ENCODE peak calls at places on chromosomes 2 and 18, in nine cellular contexts. One of them, this sample, is unnamed.

GRCh38 chr2:27369471-27370025 is 590 bp downstream of the EIF2B4 start:
- DNase-seq in GM13977: no peak
- DNase-seq in psoas muscle: peak
- DNase-seq in IMR-90: peak
- DNase-seq in GM12865: no peak
- DNase-seq in fibroblast of the aortic adventitia: peak
- DNase-seq in foreskin fibroblast: peak
- DNase-seq in fibroblast of lung: peak
- DNase-seq in epithelial cell of esophagus: peak
- DNase-seq in this sample: no peak

GRCh38 chr2:214203744-214204289 is 207.0 kb upstream of the VWC2L start:
- DNase-seq in epithelial cell of esophagus: peak
- DNase-seq in IMR-90: peak
- DNase-seq in psoas muscle: no peak
- DNase-seq in GM13977: no peak
- DNase-seq in fibroblast of lung: no peak
- DNase-seq in fibroblast of the aortic adventitia: peak
- DNase-seq in foreskin fibroblast: peak
- DNase-seq in GM12865: peak
- DNase-seq in this sample: no peak

GRCh38 chr2:25098558-25099486 is 56.9 kb downstream of the EFR3B start:
- DNase-seq in fibroblast of the aortic adventitia: peak
- DNase-seq in psoas muscle: no peak
- DNase-seq in epithelial cell of esophagus: peak
- DNase-seq in GM13977: no peak
- DNase-seq in IMR-90: peak
- DNase-seq in fibroblast of lung: peak
- DNase-seq in foreskin fibroblast: no peak
- DNase-seq in GM12865: no peak
- DNase-seq in this sample: no peak

GRCh38 chr2:237312021-237312755 is 101.8 kb downstream of the COL6A3 start:
- DNase-seq in fibroblast of lung: no peak
- DNase-seq in foreskin fibroblast: no peak
- DNase-seq in IMR-90: no peak
- DNase-seq in psoas muscle: no peak
- DNase-seq in fibroblast of the aortic adventitia: peak
- DNase-seq in GM13977: no peak
- DNase-seq in epithelial cell of esophagus: no peak
- DNase-seq in GM12865: no peak
- DNase-seq in this sample: no peak

GRCh38 chr2:205060269-205060668 is 515.0 kb downstream of the PARD3B start:
- DNase-seq in epithelial cell of esophagus: peak
- DNase-seq in foreskin fibroblast: peak
- DNase-seq in GM13977: no peak
- DNase-seq in GM12865: no peak
- DNase-seq in fibroblast of the aortic adventitia: peak
- DNase-seq in psoas muscle: no peak
- DNase-seq in IMR-90: peak
- DNase-seq in fibroblast of lung: peak
- DNase-seq in this sample: no peak

GRCh38 chr2:15786901-15787300 is 153.4 kb upstream of the MYCN start:
- DNase-seq in fibroblast of lung: no peak
- DNase-seq in epithelial cell of esophagus: no peak
- DNase-seq in psoas muscle: no peak
- DNase-seq in foreskin fibroblast: no peak
- DNase-seq in fibroblast of the aortic adventitia: no peak
- DNase-seq in GM13977: no peak
- DNase-seq in GM12865: no peak
- DNase-seq in IMR-90: no peak
- DNase-seq in this sample: no peak

GRCh38 chr18:74456409-74457042 is 582 bp downstream of the DIPK1C start:
- DNase-seq in foreskin fibroblast: no peak
- DNase-seq in IMR-90: no peak
- DNase-seq in GM12865: no peak
- DNase-seq in GM13977: no peak
- DNase-seq in epithelial cell of esophagus: no peak
- DNase-seq in fibroblast of the aortic adventitia: no peak
- DNase-seq in fibroblast of lung: no peak
- DNase-seq in psoas muscle: no peak
- DNase-seq in this sample: no peak

GRCh38 chr2:237326250-237327171 is 87.5 kb downstream of the COL6A3 start:
- DNase-seq in fibroblast of the aortic adventitia: peak
- DNase-seq in fibroblast of lung: peak
- DNase-seq in GM12865: no peak
- DNase-seq in foreskin fibroblast: no peak
- DNase-seq in psoas muscle: no peak
- DNase-seq in GM13977: no peak
- DNase-seq in IMR-90: peak
- DNase-seq in epithelial cell of esophagus: no peak
- DNase-seq in this sample: no peak

GRCh38 chr2:62042944-62043343 is 137.5 kb downstream of the COMMD1 start:
- DNase-seq in epithelial cell of esophagus: peak
- DNase-seq in fibroblast of the aortic adventitia: peak
- DNase-seq in psoas muscle: no peak
- DNase-seq in GM13977: no peak
- DNase-seq in IMR-90: peak
- DNase-seq in foreskin fibroblast: peak
- DNase-seq in fibroblast of lung: no peak
- DNase-seq in GM12865: no peak
- DNase-seq in this sample: no peak

GRCh38 chr2:100281521-100282438 is 40.5 kb downstream of the LONRF2 start:
- DNase-seq in psoas muscle: no peak
- DNase-seq in GM12865: no peak
- DNase-seq in fibroblast of lung: peak
- DNase-seq in epithelial cell of esophagus: no peak
- DNase-seq in IMR-90: no peak
- DNase-seq in foreskin fibroblast: no peak
- DNase-seq in GM13977: no peak
- DNase-seq in fibroblast of the aortic adventitia: peak
- DNase-seq in this sample: no peak

GRCh38 chr2:98473995-98474780 is 29.5 kb downstream of the INPP4A start:
- DNase-seq in psoas muscle: no peak
- DNase-seq in epithelial cell of esophagus: no peak
- DNase-seq in fibroblast of the aortic adventitia: no peak
- DNase-seq in fibroblast of lung: no peak
- DNase-seq in GM12865: peak
- DNase-seq in IMR-90: no peak
- DNase-seq in foreskin fibroblast: no peak
- DNase-seq in GM13977: no peak
- DNase-seq in this sample: no peak

GRCh38 chr2:216392018-216392562 is 19.8 kb upstream of the MARCHF4 start:
- DNase-seq in epithelial cell of esophagus: no peak
- DNase-seq in IMR-90: no peak
- DNase-seq in fibroblast of the aortic adventitia: no peak
- DNase-seq in GM12865: no peak
- DNase-seq in fibroblast of lung: no peak
- DNase-seq in GM13977: no peak
- DNase-seq in foreskin fibroblast: no peak
- DNase-seq in psoas muscle: no peak
- DNase-seq in this sample: no peak

DNA sequence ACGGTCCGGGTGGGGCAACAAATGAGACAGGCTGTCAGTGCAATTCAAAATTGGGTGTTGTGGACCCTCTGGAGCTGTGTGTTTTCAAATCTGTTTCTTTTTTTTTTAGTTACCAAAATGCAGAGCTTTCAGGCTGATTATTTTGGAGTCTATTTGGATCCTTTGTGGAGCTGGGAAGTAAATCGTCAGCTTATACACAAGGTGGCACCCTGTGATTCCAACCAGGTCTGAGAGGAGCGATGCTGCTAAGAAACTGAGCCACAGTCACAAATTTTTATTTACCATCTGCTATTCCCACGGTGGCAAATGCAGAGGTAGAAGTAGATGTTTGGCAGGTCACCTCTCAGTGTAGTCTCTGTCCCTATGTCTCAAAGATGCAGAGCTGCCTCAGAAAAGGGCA is 3.8 kb upstream of the EPC2 start:
- DNase-seq in epithelial cell of esophagus: peak
- DNase-seq in GM12865: no peak
- DNase-seq in fibroblast of lung: peak
- DNase-seq in psoas muscle: no peak
- DNase-seq in foreskin fibroblast: peak
- DNase-seq in IMR-90: peak
- DNase-seq in GM13977: no peak
- DNase-seq in fibroblast of the aortic adventitia: peak
- DNase-seq in this sample: no peak
- TF ChIP-seq CTCF in epithelial cell of esophagus: peak
- TF ChIP-seq CTCF in GM12865: no peak
- TF ChIP-seq CTCF in fibroblast of lung: peak
- TF ChIP-seq CTCF in psoas muscle: no peak
- TF ChIP-seq CTCF in foreskin fibroblast: peak
- TF ChIP-seq CTCF in IMR-90: peak
- TF ChIP-seq CTCF in GM13977: no peak
- TF ChIP-seq CTCF in fibroblast of the aortic adventitia: peak
- TF ChIP-seq CTCF in this sample: no peak

GRCh38 chr2:229051798-229052197 is 219.3 kb downstream of the PID1 start:
- DNase-seq in fibroblast of lung: no peak
- DNase-seq in fibroblast of the aortic adventitia: no peak
- DNase-seq in psoas muscle: no peak
- DNase-seq in foreskin fibroblast: no peak
- DNase-seq in GM13977: no peak
- DNase-seq in GM12865: no peak
- DNase-seq in epithelial cell of esophagus: no peak
- DNase-seq in IMR-90: no peak
- DNase-seq in this sample: no peak

GRCh38 chr2:229050063-229050635 is 220.9 kb downstream of the PID1 start:
- DNase-seq in GM12865: no peak
- DNase-seq in foreskin fibroblast: peak
- DNase-seq in fibroblast of lung: peak
- DNase-seq in IMR-90: no peak
- DNase-seq in epithelial cell of esophagus: no peak
- DNase-seq in GM13977: no peak
- DNase-seq in fibroblast of the aortic adventitia: no peak
- DNase-seq in psoas muscle: no peak
- DNase-seq in this sample: no peak

GRCh38 chr2:229057997-229058553 is 213.0 kb downstream of the PID1 start:
- DNase-seq in GM13977: no peak
- DNase-seq in IMR-90: no peak
- DNase-seq in fibroblast of lung: no peak
- DNase-seq in psoas muscle: no peak
- DNase-seq in foreskin fibroblast: no peak
- DNase-seq in epithelial cell of esophagus: no peak
- DNase-seq in fibroblast of the aortic adventitia: no peak
- DNase-seq in GM12865: no peak
- DNase-seq in this sample: no peak

GRCh38 chr2:229059331-229060033 is 211.6 kb downstream of the PID1 start:
- DNase-seq in foreskin fibroblast: no peak
- DNase-seq in epithelial cell of esophagus: no peak
- DNase-seq in psoas muscle: no peak
- DNase-seq in GM12865: no peak
- DNase-seq in fibroblast of lung: no peak
- DNase-seq in GM13977: no peak
- DNase-seq in IMR-90: no peak
- DNase-seq in fibroblast of the aortic adventitia: no peak
- DNase-seq in this sample: no peak

GRCh38 chr2:229054311-229054710 is 216.8 kb downstream of the PID1 start:
- DNase-seq in epithelial cell of esophagus: no peak
- DNase-seq in GM13977: no peak
- DNase-seq in fibroblast of the aortic adventitia: no peak
- DNase-seq in psoas muscle: no peak
- DNase-seq in fibroblast of lung: no peak
- DNase-seq in foreskin fibroblast: no peak
- DNase-seq in IMR-90: no peak
- DNase-seq in GM12865: no peak
- DNase-seq in this sample: no peak
- TF ChIP-seq CTCF in epithelial cell of esophagus: no peak
- TF ChIP-seq CTCF in GM13977: no peak
- TF ChIP-seq CTCF in fibroblast of the aortic adventitia: no peak
- TF ChIP-seq CTCF in psoas muscle: no peak
- TF ChIP-seq CTCF in fibroblast of lung: no peak
- TF ChIP-seq CTCF in foreskin fibroblast: no peak
- TF ChIP-seq CTCF in IMR-90: no peak
- TF ChIP-seq CTCF in GM12865: no peak
- TF ChIP-seq CTCF in this sample: no peak

DNA sequence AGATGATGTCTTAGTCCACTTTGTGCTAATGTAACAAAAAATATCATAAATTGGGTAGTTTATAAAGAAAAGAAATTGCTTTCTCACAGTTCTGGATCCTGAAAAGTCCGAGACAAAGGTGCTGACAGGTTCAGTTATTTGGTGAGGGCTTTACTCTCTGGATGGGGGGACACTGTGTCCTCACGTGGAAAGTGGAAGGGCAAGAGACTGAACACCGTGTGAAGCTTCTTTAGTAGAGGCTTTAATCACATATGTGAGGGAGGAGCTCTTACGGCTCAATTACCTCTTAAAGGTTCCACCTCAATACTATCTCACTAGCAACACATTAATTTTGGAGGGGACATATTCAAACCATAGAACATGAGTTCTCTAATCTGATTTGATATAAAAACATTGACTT is 204.3 kb downstream of the FSIP2 start:
- DNase-seq in fibroblast of the aortic adventitia: no peak
- DNase-seq in epithelial cell of esophagus: no peak
- DNase-seq in GM13977: no peak
- DNase-seq in IMR-90: no peak
- DNase-seq in foreskin fibroblast: no peak
- DNase-seq in psoas muscle: no peak
- DNase-seq in fibroblast of lung: no peak
- DNase-seq in GM12865: no peak
- DNase-seq in this sample: no peak
- TF ChIP-seq CTCF in fibroblast of the aortic adventitia: no peak
- TF ChIP-seq CTCF in epithelial cell of esophagus: no peak
- TF ChIP-seq CTCF in GM13977: no peak
- TF ChIP-seq CTCF in IMR-90: no peak
- TF ChIP-seq CTCF in foreskin fibroblast: no peak
- TF ChIP-seq CTCF in psoas muscle: no peak
- TF ChIP-seq CTCF in fibroblast of lung: no peak
- TF ChIP-seq CTCF in GM12865: no peak
- TF ChIP-seq CTCF in this sample: no peak

GRCh38 chr2:56132138-56132537 is 51.7 kb upstream of the CCDC85A start:
- DNase-seq in GM13977: peak
- DNase-seq in GM12865: peak
- DNase-seq in psoas muscle: no peak
- DNase-seq in epithelial cell of esophagus: peak
- DNase-seq in fibroblast of the aortic adventitia: peak
- DNase-seq in IMR-90: peak
- DNase-seq in foreskin fibroblast: peak
- DNase-seq in fibroblast of lung: peak
- DNase-seq in this sample: peak
- TF ChIP-seq CTCF in GM13977: peak
- TF ChIP-seq CTCF in GM12865: peak
- TF ChIP-seq CTCF in psoas muscle: peak
- TF ChIP-seq CTCF in epithelial cell of esophagus: peak
- TF ChIP-seq CTCF in fibroblast of the aortic adventitia: peak
- TF ChIP-seq CTCF in IMR-90: peak
- TF ChIP-seq CTCF in foreskin fibroblast: peak
- TF ChIP-seq CTCF in fibroblast of lung: peak
- TF ChIP-seq CTCF in this sample: no peak

This sample was measured in GM20000.